ENCODE peak calls at places on chromosomes 3 and 15, in ten cellular contexts. One of them, this sample, is unnamed.

GRCh38 chr3:44659434-44659833 is 10.9 kb downstream of the ZNF35 start:
- DNase-seq in HCEC 1CT: no peak
- DNase-seq in hypothalamus: no peak
- DNase-seq in CD4-positive, alpha-beta memory T cell: no peak
- DNase-seq in cardiac fibroblast: no peak
- DNase-seq in activated naive CD4-positive, alpha-beta T cell treated with anti-CD3 and anti-CD28 coated beads, Interleukin-2, amount 50 U/mL, for 72 hours: no peak
- DNase-seq in T-cell: no peak
- DNase-seq in amniotic stem cell: no peak
- DNase-seq in EL: no peak
- DNase-seq in effector memory CD8-positive, alpha-beta T cell: no peak
- DNase-seq in this sample: no peak

GRCh38 chr3:13214847-13215472 is 141.7 kb upstream of the IQSEC1 start:
- DNase-seq in HCEC 1CT: no peak
- DNase-seq in activated naive CD4-positive, alpha-beta T cell treated with anti-CD3 and anti-CD28 coated beads, Interleukin-2, amount 50 U/mL, for 72 hours: no peak
- DNase-seq in amniotic stem cell: no peak
- DNase-seq in EL: no peak
- DNase-seq in cardiac fibroblast: no peak
- DNase-seq in CD4-positive, alpha-beta memory T cell: no peak
- DNase-seq in T-cell: no peak
- DNase-seq in effector memory CD8-positive, alpha-beta T cell: no peak
- DNase-seq in hypothalamus: no peak
- DNase-seq in this sample: no peak

GRCh38 chr3:45224824-45225464 is 1.1 kb downstream of the TMEM158 start:
- DNase-seq in cardiac fibroblast: peak; percentile 80
- DNase-seq in CD4-positive, alpha-beta memory T cell: peak; percentile 46
- DNase-seq in HCEC 1CT: peak; percentile 85
- DNase-seq in amniotic stem cell: peak; percentile 44
- DNase-seq in effector memory CD8-positive, alpha-beta T cell: no peak
- DNase-seq in activated naive CD4-positive, alpha-beta T cell treated with anti-CD3 and anti-CD28 coated beads, Interleukin-2, amount 50 U/mL, for 72 hours: no peak
- DNase-seq in T-cell: peak; percentile 4
- DNase-seq in hypothalamus: peak; percentile 74
- DNase-seq in EL: peak; percentile 83
- DNase-seq in this sample: no peak

GRCh38 chr3:156307704-156308103 is 187.3 kb downstream of the KCNAB1 start:
- DNase-seq in CD4-positive, alpha-beta memory T cell: no peak
- DNase-seq in amniotic stem cell: peak; percentile 46
- DNase-seq in cardiac fibroblast: peak; percentile 89
- DNase-seq in activated naive CD4-positive, alpha-beta T cell treated with anti-CD3 and anti-CD28 coated beads, Interleukin-2, amount 50 U/mL, for 72 hours: no peak
- DNase-seq in effector memory CD8-positive, alpha-beta T cell: no peak
- DNase-seq in T-cell: no peak
- DNase-seq in HCEC 1CT: peak; percentile 66
- DNase-seq in hypothalamus: no peak
- DNase-seq in EL: peak; percentile 88
- DNase-seq in this sample: peak; percentile 70

GRCh38 chr15:38455096-38455495 is 1.2 kb downstream of the FAM98B start:
- DNase-seq in activated naive CD4-positive, alpha-beta T cell treated with anti-CD3 and anti-CD28 coated beads, Interleukin-2, amount 50 U/mL, for 72 hours: no peak
- DNase-seq in cardiac fibroblast: peak; percentile 9
- DNase-seq in T-cell: no peak
- DNase-seq in CD4-positive, alpha-beta memory T cell: no peak
- DNase-seq in EL: peak; percentile 19
- DNase-seq in effector memory CD8-positive, alpha-beta T cell: no peak
- DNase-seq in HCEC 1CT: no peak
- DNase-seq in hypothalamus: no peak
- DNase-seq in amniotic stem cell: no peak
- DNase-seq in this sample: no peak

GRCh38 chr3:112735927-112736326 is 95.0 kb upstream of the CCDC80 start:
- DNase-seq in HCEC 1CT: no peak
- DNase-seq in effector memory CD8-positive, alpha-beta T cell: no peak
- DNase-seq in CD4-positive, alpha-beta memory T cell: no peak
- DNase-seq in amniotic stem cell: no peak
- DNase-seq in T-cell: no peak
- DNase-seq in cardiac fibroblast: no peak
- DNase-seq in activated naive CD4-positive, alpha-beta T cell treated with anti-CD3 and anti-CD28 coated beads, Interleukin-2, amount 50 U/mL, for 72 hours: no peak
- DNase-seq in hypothalamus: no peak
- DNase-seq in EL: no peak
- DNase-seq in this sample: no peak

GRCh38 chr15:68497206-68497910 is 65.4 kb upstream of the ITGA11 start:
- DNase-seq in CD4-positive, alpha-beta memory T cell: no peak
- DNase-seq in HCEC 1CT: no peak
- DNase-seq in effector memory CD8-positive, alpha-beta T cell: no peak
- DNase-seq in cardiac fibroblast: no peak
- DNase-seq in T-cell: no peak
- DNase-seq in hypothalamus: no peak
- DNase-seq in activated naive CD4-positive, alpha-beta T cell treated with anti-CD3 and anti-CD28 coated beads, Interleukin-2, amount 50 U/mL, for 72 hours: no peak
- DNase-seq in amniotic stem cell: no peak
- DNase-seq in EL: no peak
- DNase-seq in this sample: no peak

GRCh38 chr15:97009036-97009555 is 678.6 kb downstream of the NR2F2 start:
- DNase-seq in cardiac fibroblast: peak; percentile 48
- DNase-seq in CD4-positive, alpha-beta memory T cell: no peak
- DNase-seq in amniotic stem cell: no peak
- DNase-seq in activated naive CD4-positive, alpha-beta T cell treated with anti-CD3 and anti-CD28 coated beads, Interleukin-2, amount 50 U/mL, for 72 hours: no peak
- DNase-seq in HCEC 1CT: no peak
- DNase-seq in effector memory CD8-positive, alpha-beta T cell: no peak
- DNase-seq in hypothalamus: no peak
- DNase-seq in EL: no peak
- DNase-seq in T-cell: no peak
- DNase-seq in this sample: no peak

GRCh38 chr3:57958642-57959406 is 49.4 kb upstream of the FLNB start:
- DNase-seq in activated naive CD4-positive, alpha-beta T cell treated with anti-CD3 and anti-CD28 coated beads, Interleukin-2, amount 50 U/mL, for 72 hours: no peak
- DNase-seq in T-cell: no peak
- DNase-seq in cardiac fibroblast: peak; percentile 61
- DNase-seq in amniotic stem cell: no peak
- DNase-seq in HCEC 1CT: peak; percentile 47
- DNase-seq in effector memory CD8-positive, alpha-beta T cell: no peak
- DNase-seq in hypothalamus: no peak
- DNase-seq in CD4-positive, alpha-beta memory T cell: no peak
- DNase-seq in EL: no peak
- DNase-seq in this sample: no peak

GRCh38 chr15:31399544-31400171 is 73.0 kb downstream of the KLF13 start:
- DNase-seq in EL: no peak
- DNase-seq in effector memory CD8-positive, alpha-beta T cell: no peak
- DNase-seq in amniotic stem cell: no peak
- DNase-seq in T-cell: no peak
- DNase-seq in HCEC 1CT: no peak
- DNase-seq in cardiac fibroblast: peak; percentile 70
- DNase-seq in hypothalamus: no peak
- DNase-seq in CD4-positive, alpha-beta memory T cell: no peak
- DNase-seq in activated naive CD4-positive, alpha-beta T cell treated with anti-CD3 and anti-CD28 coated beads, Interleukin-2, amount 50 U/mL, for 72 hours: no peak
- DNase-seq in this sample: no peak

GRCh38 chr15:50241684-50242450 is 23.7 kb downstream of the HDC start:
- DNase-seq in HCEC 1CT: peak; percentile 71
- DNase-seq in activated naive CD4-positive, alpha-beta T cell treated with anti-CD3 and anti-CD28 coated beads, Interleukin-2, amount 50 U/mL, for 72 hours: no peak
- DNase-seq in effector memory CD8-positive, alpha-beta T cell: no peak
- DNase-seq in hypothalamus: no peak
- DNase-seq in T-cell: no peak
- DNase-seq in cardiac fibroblast: peak; percentile 38
- DNase-seq in EL: peak; percentile 53
- DNase-seq in amniotic stem cell: no peak
- DNase-seq in CD4-positive, alpha-beta memory T cell: no peak
- DNase-seq in this sample: no peak

GRCh38 chr3:25826510-25826909 is 36.6 kb downstream of the OXSM start:
- DNase-seq in amniotic stem cell: no peak
- DNase-seq in effector memory CD8-positive, alpha-beta T cell: no peak
- DNase-seq in T-cell: no peak
- DNase-seq in HCEC 1CT: no peak
- DNase-seq in hypothalamus: no peak
- DNase-seq in activated naive CD4-positive, alpha-beta T cell treated with anti-CD3 and anti-CD28 coated beads, Interleukin-2, amount 50 U/mL, for 72 hours: no peak
- DNase-seq in EL: no peak
- DNase-seq in cardiac fibroblast: no peak
- DNase-seq in CD4-positive, alpha-beta memory T cell: no peak
- DNase-seq in this sample: no peak

GRCh38 chr3:37074178-37074577 is 80.9 kb downstream of the MLH1 start:
- DNase-seq in activated naive CD4-positive, alpha-beta T cell treated with anti-CD3 and anti-CD28 coated beads, Interleukin-2, amount 50 U/mL, for 72 hours: no peak
- DNase-seq in effector memory CD8-positive, alpha-beta T cell: no peak
- DNase-seq in CD4-positive, alpha-beta memory T cell: no peak
- DNase-seq in amniotic stem cell: peak; percentile 18
- DNase-seq in T-cell: no peak
- DNase-seq in cardiac fibroblast: peak; percentile 80
- DNase-seq in EL: peak; percentile 74
- DNase-seq in hypothalamus: no peak
- DNase-seq in HCEC 1CT: peak; percentile 84
- DNase-seq in this sample: no peak

GRCh38 chr3:53171827-53172505 is 11.0 kb downstream of the PRKCD start:
- DNase-seq in activated naive CD4-positive, alpha-beta T cell treated with anti-CD3 and anti-CD28 coated beads, Interleukin-2, amount 50 U/mL, for 72 hours: no peak
- DNase-seq in CD4-positive, alpha-beta memory T cell: no peak
- DNase-seq in cardiac fibroblast: no peak
- DNase-seq in HCEC 1CT: no peak
- DNase-seq in effector memory CD8-positive, alpha-beta T cell: no peak
- DNase-seq in amniotic stem cell: no peak
- DNase-seq in hypothalamus: no peak
- DNase-seq in T-cell: no peak
- DNase-seq in EL: no peak
- DNase-seq in this sample: no peak

GRCh38 chr3:23071758-23072157 is 131.4 kb upstream of the UBE2E2 start:
- DNase-seq in hypothalamus: no peak
- DNase-seq in HCEC 1CT: no peak
- DNase-seq in EL: no peak
- DNase-seq in activated naive CD4-positive, alpha-beta T cell treated with anti-CD3 and anti-CD28 coated beads, Interleukin-2, amount 50 U/mL, for 72 hours: no peak
- DNase-seq in CD4-positive, alpha-beta memory T cell: no peak
- DNase-seq in amniotic stem cell: no peak
- DNase-seq in effector memory CD8-positive, alpha-beta T cell: no peak
- DNase-seq in cardiac fibroblast: no peak
- DNase-seq in T-cell: peak; percentile 4
- DNase-seq in this sample: no peak